ENCODE peak calls at places on chromosome 21, in four cellular contexts. One of them, this sample, is unnamed.

GRCh38 chr21:41170442-41170841 is 2.5 kb downstream of the BACE2 start:
- DNase-seq in tibial nerve: no peak
- DNase-seq in WERI-Rb-1: peak
- DNase-seq in CD8-positive, alpha-beta T cell: no peak
- DNase-seq in this sample: no peak

GRCh38 chr21:34715518-34715917 is 46.7 kb downstream of the CLIC6 start:
- DNase-seq in tibial nerve: no peak
- DNase-seq in WERI-Rb-1: no peak
- DNase-seq in CD8-positive, alpha-beta T cell: no peak
- DNase-seq in this sample: no peak

GRCh38 chr21:18522181-18522771 is 118.7 kb upstream of the TMPRSS15 start:
- DNase-seq in tibial nerve: no peak
- DNase-seq in WERI-Rb-1: no peak
- DNase-seq in CD8-positive, alpha-beta T cell: no peak
- DNase-seq in this sample: no peak

GRCh38 chr21:37863842-37864241 is 52.4 kb downstream of the KCNJ6 start:
- DNase-seq in tibial nerve: no peak
- DNase-seq in WERI-Rb-1: no peak
- DNase-seq in CD8-positive, alpha-beta T cell: no peak
- DNase-seq in this sample: no peak

GRCh38 chr21:23887709-23888303 is 1719.5 kb downstream of the MRPL39 start:
- DNase-seq in tibial nerve: no peak
- DNase-seq in WERI-Rb-1: no peak
- DNase-seq in CD8-positive, alpha-beta T cell: no peak
- DNase-seq in this sample: no peak

GRCh38 chr21:46477765-46478164 is 19.1 kb downstream of the DIP2A start:
- DNase-seq in tibial nerve: no peak
- DNase-seq in WERI-Rb-1: no peak
- DNase-seq in CD8-positive, alpha-beta T cell: no peak
- DNase-seq in this sample: no peak

GRCh38 chr21:45295576-45296365 is 8.1 kb upstream of the POFUT2 start:
- DNase-seq in tibial nerve: peak
- DNase-seq in WERI-Rb-1: no peak
- DNase-seq in CD8-positive, alpha-beta T cell: no peak
- DNase-seq in this sample: peak

GRCh38 chr21:40680311-40680710 is 166.6 kb downstream of the DSCAM start:
- DNase-seq in tibial nerve: no peak
- DNase-seq in WERI-Rb-1: no peak
- DNase-seq in CD8-positive, alpha-beta T cell: no peak
- DNase-seq in this sample: no peak

DNA sequence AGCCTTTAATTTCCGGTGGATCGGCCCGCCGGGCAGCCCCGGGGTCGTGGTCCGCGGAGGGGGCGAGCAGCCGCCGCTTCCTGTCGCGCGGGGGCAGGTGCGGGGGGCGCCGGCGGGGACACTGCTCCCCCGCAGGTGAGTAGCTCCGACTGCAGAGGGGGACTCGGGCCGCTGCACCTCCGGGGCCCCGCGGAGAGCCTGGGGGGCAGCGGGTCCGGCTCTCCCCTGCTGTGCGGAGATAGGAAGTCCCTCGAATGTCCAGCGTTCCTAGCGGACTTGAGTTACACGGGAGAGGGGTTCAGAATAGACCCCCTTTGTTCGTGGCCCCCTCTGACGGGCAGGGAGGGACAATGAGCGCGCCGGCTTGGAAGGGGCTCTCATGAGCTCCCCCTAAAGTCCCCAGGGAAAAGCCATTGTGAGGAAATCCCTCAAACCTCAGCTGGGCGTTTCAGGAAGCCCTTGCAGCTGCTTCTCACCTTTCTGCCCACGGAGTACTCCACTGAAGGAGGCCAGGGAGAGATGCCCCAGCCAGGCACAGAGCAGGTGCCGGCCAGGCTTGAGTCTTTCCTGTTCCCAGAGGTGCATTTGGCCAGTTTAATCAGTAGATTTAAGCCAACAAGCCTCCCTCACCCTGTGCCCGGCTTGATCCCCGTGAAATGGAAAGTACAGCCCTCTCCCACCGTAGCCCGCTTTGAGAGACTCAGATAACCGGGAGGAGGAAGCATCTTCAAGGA is 925 bp downstream of the PDE9A start:
- DNase-seq in tibial nerve: no peak
- DNase-seq in WERI-Rb-1: peak
- DNase-seq in CD8-positive, alpha-beta T cell: no peak
- DNase-seq in this sample: no peak
- H3K27ac ChIP-seq in tibial nerve: peak
- H3K27ac ChIP-seq in WERI-Rb-1: peak
- H3K27ac ChIP-seq in CD8-positive, alpha-beta T cell: peak
- H3K27ac ChIP-seq in this sample: peak

GRCh38 chr21:35994605-35995004 is 65.7 kb downstream of the SETD4 start:
- DNase-seq in tibial nerve: no peak
- DNase-seq in WERI-Rb-1: no peak
- DNase-seq in CD8-positive, alpha-beta T cell: no peak
- DNase-seq in this sample: no peak
- H3K4me3 ChIP-seq in tibial nerve: no peak
- H3K4me3 ChIP-seq in WERI-Rb-1: no peak
- H3K4me3 ChIP-seq in CD8-positive, alpha-beta T cell: no peak
- H3K4me3 ChIP-seq in this sample: no peak

DNA sequence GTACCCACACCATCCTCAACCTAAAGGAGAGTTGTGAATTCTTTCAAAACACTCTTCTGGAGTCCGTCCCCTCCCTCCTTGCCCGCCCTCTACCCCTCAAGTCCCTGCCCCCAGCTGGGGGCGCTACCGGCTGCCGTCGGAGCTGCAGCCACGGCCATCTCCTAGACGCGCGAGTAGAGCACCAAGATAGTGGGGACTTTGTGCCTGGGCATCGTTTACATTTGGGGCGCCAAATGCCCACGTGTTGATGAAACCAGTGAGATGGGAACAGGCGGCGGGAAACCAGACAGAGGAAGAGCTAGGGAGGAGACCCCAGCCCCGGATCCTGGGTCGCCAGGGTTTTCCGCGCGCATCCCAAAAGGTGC is 647 bp upstream of the OLIG2 start:
- DNase-seq in tibial nerve: no peak
- DNase-seq in WERI-Rb-1: peak
- DNase-seq in CD8-positive, alpha-beta T cell: no peak
- DNase-seq in this sample: no peak
- TF ChIP-seq CTCF in tibial nerve: no peak
- TF ChIP-seq CTCF in WERI-Rb-1: peak
- TF ChIP-seq CTCF in CD8-positive, alpha-beta T cell: no peak
- TF ChIP-seq CTCF in this sample: peak

DNA sequence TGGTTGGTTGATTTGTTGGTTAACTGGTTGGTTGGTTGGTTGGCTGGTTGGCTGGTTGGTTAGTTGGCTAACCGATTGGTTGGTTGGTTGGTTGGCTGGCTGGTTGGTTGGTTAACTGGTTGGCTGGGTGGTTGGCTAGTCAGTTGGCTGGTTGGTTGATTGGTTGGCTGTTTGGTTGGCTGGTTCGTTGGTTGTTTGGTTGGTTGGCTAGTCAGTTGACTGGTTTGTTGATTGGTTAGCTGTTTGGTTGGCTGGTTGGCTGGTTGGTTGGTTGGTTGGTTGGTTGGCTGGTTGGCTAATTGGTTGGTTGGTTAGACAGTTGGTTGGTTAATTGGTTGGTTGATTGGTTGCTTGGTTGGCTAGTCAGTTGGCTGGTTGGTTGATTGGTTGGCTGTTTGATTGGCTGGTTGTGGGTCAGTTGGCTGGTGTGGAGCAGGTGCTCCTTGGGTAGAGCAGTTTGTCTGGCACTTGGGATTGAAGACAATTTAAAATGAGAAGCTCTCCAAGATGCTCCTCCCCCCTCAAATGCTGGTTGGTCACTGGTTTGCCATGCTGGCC is 6.9 kb downstream of the RSPH1 start:
- DNase-seq in tibial nerve: no peak
- DNase-seq in WERI-Rb-1: no peak
- DNase-seq in CD8-positive, alpha-beta T cell: no peak
- DNase-seq in this sample: no peak
- H3K27ac ChIP-seq in tibial nerve: no peak
- H3K27ac ChIP-seq in WERI-Rb-1: no peak
- H3K27ac ChIP-seq in CD8-positive, alpha-beta T cell: no peak
- H3K27ac ChIP-seq in this sample: no peak

GRCh38 chr21:36149788-36150187 is 6.8 kb upstream of the DOP1B start:
- DNase-seq in tibial nerve: no peak
- DNase-seq in WERI-Rb-1: no peak
- DNase-seq in CD8-positive, alpha-beta T cell: no peak
- DNase-seq in this sample: no peak
- H3K4me3 ChIP-seq in tibial nerve: no peak
- H3K4me3 ChIP-seq in WERI-Rb-1: no peak
- H3K4me3 ChIP-seq in CD8-positive, alpha-beta T cell: no peak
- H3K4me3 ChIP-seq in this sample: no peak

GRCh38 chr21:14376854-14377253 is 6.1 kb downstream of the HSPA13 start:
- DNase-seq in tibial nerve: no peak
- DNase-seq in WERI-Rb-1: peak
- DNase-seq in CD8-positive, alpha-beta T cell: no peak
- DNase-seq in this sample: no peak
- TF ChIP-seq CTCF in tibial nerve: no peak
- TF ChIP-seq CTCF in WERI-Rb-1: peak
- TF ChIP-seq CTCF in CD8-positive, alpha-beta T cell: no peak
- TF ChIP-seq CTCF in this sample: no peak

GRCh38 chr21:27799861-27800260 is 833.0 kb upstream of the ADAMTS5 start:
- DNase-seq in tibial nerve: no peak
- DNase-seq in WERI-Rb-1: no peak
- DNase-seq in CD8-positive, alpha-beta T cell: no peak
- DNase-seq in this sample: no peak
- H3K27ac ChIP-seq in tibial nerve: no peak
- H3K27ac ChIP-seq in WERI-Rb-1: no peak
- H3K27ac ChIP-seq in CD8-positive, alpha-beta T cell: no peak
- H3K27ac ChIP-seq in this sample: no peak

DNA sequence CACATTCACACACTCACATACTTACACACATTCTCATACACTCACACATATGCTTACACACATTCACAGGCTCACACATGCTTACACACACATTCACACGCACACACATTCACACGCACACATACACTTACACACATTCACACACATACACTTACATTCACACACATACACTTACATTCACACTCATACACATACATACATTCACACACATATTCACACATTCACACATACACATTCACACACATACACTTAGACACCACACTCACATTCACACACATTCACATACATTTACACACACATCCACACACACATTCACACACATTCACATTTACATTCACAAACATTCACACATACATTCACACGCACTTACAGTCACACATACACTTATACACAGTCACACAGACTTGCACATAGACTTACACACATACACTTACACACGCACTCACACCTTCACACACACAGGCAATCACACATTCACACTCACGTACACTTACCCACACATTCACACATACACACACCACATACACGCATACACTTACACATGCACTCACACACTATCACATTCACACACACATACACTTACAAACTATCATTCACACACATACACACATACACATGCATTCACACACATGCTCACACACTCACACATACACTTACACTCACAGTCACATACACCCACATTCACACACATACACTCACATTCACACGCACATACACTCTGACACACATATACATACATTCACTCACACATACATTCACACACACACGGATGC is 16.8 kb downstream of the PDE9A start:
- DNase-seq in tibial nerve: no peak
- DNase-seq in WERI-Rb-1: no peak
- DNase-seq in CD8-positive, alpha-beta T cell: no peak
- DNase-seq in this sample: no peak
- H3K4me3 ChIP-seq in tibial nerve: no peak
- H3K4me3 ChIP-seq in WERI-Rb-1: no peak
- H3K4me3 ChIP-seq in CD8-positive, alpha-beta T cell: no peak
- H3K4me3 ChIP-seq in this sample: no peak